ENCODE peak calls at places on chromosomes 16 and 17, in four cellular contexts. P is A549, K is fibroblast of mammary gland, S is HCT116. B is an unnamed sample.
A peak's percentile ranks its signal among the peaks of the same experiment; 100 is the strongest.

GRCh38 chr17:30323895-30324319 is 9.9 kb downstream of the TMIGD1 start:
- DNase-seq in S (peak; percentile 35), K (peak; percentile 56), P (no peak), B (peak; percentile 50)

GRCh38 chr16:10964891-10965326 is 20.5 kb downstream of the CLEC16A start:
- DNase-seq in K (no peak), S (no peak), P (no peak), B (no peak)

GRCh38 chr16:85395207-85395912 is 217.8 kb upstream of the GSE1 start:
- DNase-seq in K (peak; percentile 99), P (peak; percentile 86), S (peak; percentile 92), B (peak; percentile 99)

GRCh38 chr17:34168989-34169388 is 86.1 kb upstream of the CCL2 start:
- DNase-seq in S (no peak), P (no peak), K (no peak), B (no peak)

GRCh38 chr16:27431773-27432599 is 30.0 kb downstream of the IL21R start:
- DNase-seq in S (no peak), P (no peak), K (peak; percentile 65), B (no peak)

GRCh38 chr16:11094075-11094593 is 149.8 kb downstream of the CLEC16A start:
- DNase-seq in K (no peak), P (no peak), S (peak; percentile 77), B (no peak)

GRCh38 chr16:49492896-49493620 is 119.5 kb downstream of the C16orf78 start:
- DNase-seq in K (no peak), P (no peak), S (no peak), B (no peak)

GRCh38 chr16:35569413-35569812 is 2110.0 kb downstream of the TP53TG3F start:
- DNase-seq in S (no peak), P (no peak), K (no peak), B (no peak)

GRCh38 chr16:84970447-84971127 is 40.7 kb downstream of the ZDHHC7 start:
- DNase-seq in S (peak; percentile 77), K (peak; percentile 65), P (peak; percentile 82), B (no peak)

GRCh38 chr17:1422907-1423306 is 22.9 kb upstream of the YWHAE start:
- DNase-seq in P (peak; percentile 71), K (peak; percentile 98), S (no peak), B (peak; percentile 86)

GRCh38 chr16:26453215-26453614 is 613.5 kb upstream of the C16orf82 start:
- DNase-seq in P (no peak), S (no peak), K (no peak), B (no peak)

GRCh38 chr16:8818499-8819270 is 21.0 kb downstream of the PMM2 start:
- DNase-seq in S (no peak), K (no peak), P (no peak), B (no peak)

GRCh38 chr17:6435968-6436367 is 1.0 kb upstream of the AIPL1 start:
- DNase-seq in K (peak; percentile 68), P (peak; percentile 90), S (peak; percentile 46), B (no peak)

GRCh38 chr16:35344012-35344762 is 1884.8 kb downstream of the TP53TG3F start:
- DNase-seq in K (no peak), S (no peak), P (no peak), B (no peak)

GRCh38 chr16:65024649-65025243 is 97.1 kb downstream of the CDH11 start:
- DNase-seq in S (no peak), K (peak; percentile 30), P (no peak), B (no peak)

GRCh38 chr16:83187404-83187803 is 560.6 kb downstream of the CDH13 start:
- DNase-seq in P (no peak), S (no peak), K (peak; percentile 52), B (peak; percentile 23)

GRCh38 chr16:11374255-11374654 is 29.0 kb downstream of the RMI2 start:
- DNase-seq in S (no peak), K (no peak), P (no peak), B (no peak)

GRCh38 chr17:35596530-35597233 is 9.6 kb downstream of the AP2B1 start:
- DNase-seq in P (no peak), S (no peak), K (no peak), B (no peak)

DNA sequence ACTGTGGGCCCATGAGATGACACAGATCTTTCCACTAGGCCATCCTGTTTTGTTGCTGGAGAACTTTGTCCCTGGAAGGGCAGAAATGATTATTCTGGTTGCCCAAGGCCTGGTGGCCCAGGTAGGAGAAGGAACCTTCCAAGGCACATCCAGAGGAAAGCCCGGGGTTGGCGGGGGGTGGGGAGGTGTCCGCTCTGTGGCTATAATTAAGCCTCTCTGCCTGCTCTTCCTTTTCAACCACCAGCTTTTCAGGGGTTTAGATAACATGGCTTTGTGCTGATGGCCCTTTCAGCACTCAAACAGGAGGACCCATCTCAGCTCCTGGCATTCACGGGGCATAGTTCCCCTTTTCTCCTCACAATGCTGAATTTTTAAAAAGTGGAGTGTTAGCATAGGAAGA is 188.3 kb downstream of the MSI2 start:
- DNase-seq in P (no peak), S (no peak), K (no peak), B (no peak)
- H3K4me3 ChIP-seq in P (no peak overlapping the region), S (no peak overlapping the region), K (no peak overlapping the region), B (no peak overlapping the region)

GRCh38 chr16:19874816-19875546 is 9.7 kb downstream of the GPRC5B start:
- DNase-seq in S (no peak), K (no peak), P (no peak), B (no peak)
- H3K4me3 ChIP-seq in S (no peak overlapping the region), K (no peak overlapping the region), P (no peak overlapping the region), B (no peak overlapping the region)

GRCh38 chr17:393806-394717 is 41.5 kb upstream of the RPH3AL start:
- DNase-seq in P (no peak), K (no peak), S (no peak), B (no peak)
- H3K4me3 ChIP-seq in P (no peak overlapping the region), K (no peak overlapping the region), S (no peak overlapping the region), B (no peak overlapping the region)

DNA sequence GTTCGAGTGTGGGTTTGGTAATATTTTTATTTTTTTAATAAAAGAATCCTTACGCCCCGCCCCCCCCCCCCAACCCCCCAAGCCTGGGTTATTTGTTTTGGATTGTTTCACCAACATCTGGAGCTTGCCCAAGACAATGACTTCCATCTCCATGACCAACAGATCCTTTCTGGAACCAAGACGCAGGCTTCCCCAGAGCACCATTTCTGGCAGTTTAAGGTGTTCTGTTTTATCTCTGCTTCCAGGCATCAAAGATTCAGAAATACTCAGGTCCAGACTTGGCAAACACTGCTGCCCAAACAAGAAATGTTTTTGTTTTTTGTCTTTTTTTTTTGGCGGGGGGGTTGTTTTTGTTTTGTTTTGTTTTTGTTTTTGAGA is 56.1 kb downstream of the PLXDC1 start:
- DNase-seq in S (no peak), P (no peak), K (peak; percentile 30), B (no peak)
- H3K4me3 ChIP-seq in S (no peak overlapping the region), P (no peak overlapping the region), K (no peak overlapping the region), B (no peak overlapping the region)

DNA sequence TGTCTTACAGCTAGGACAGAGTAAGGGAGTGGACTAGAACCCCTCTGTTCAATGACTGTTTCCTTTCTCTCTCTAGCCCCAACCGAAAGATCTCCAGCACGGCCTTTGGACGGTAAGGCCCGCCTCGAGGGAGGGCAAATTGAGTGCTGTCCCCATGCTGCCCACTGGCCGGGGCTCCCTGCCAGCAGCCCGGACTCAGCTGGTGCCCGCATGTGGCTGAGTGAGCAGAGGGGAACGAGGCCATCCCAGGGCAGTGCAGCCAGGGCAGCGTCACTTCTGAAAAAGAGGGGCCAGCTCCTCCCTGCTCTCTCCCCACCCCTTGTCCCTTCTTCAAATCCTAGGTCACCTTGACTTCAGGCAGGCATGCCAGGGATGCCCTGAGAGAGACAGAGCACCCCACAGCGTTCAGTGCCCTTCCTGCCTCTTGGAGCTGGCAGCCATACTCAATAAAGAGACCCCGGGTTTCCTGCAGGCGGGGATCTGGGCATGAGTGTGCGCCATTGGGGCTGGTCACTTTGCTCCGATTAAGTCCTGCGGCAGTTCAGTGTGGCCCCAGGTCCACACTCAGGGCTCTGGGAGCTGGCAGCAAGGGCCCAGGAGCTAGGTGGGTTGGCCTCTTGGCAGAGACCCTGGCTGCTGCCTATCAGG is 130.9 kb downstream of the RAB11FIP4 start:
- DNase-seq in S (no peak), P (no peak), K (no peak), B (no peak)
- H3K4me3 ChIP-seq in S (no peak overlapping the region), P (no peak overlapping the region), K (no peak overlapping the region), B (no peak overlapping the region)

GRCh38 chr17:38578641-38579480 is 26.9 kb downstream of the SRCIN1 start:
- DNase-seq in S (no peak), P (no peak), K (no peak), B (no peak)
- H3K4me3 ChIP-seq in S (no peak overlapping the region), P (no peak overlapping the region), K (no peak overlapping the region), B (no peak overlapping the region)

GRCh38 chr17:64772845-64773299 is 110.8 kb upstream of the SMURF2 start:
- DNase-seq in S (no peak), K (no peak), P (no peak), B (no peak)
- H3K4me3 ChIP-seq in S (peak overlapping the region; percentile 89), K (no peak overlapping the region), P (no peak overlapping the region), B (no peak overlapping the region)

DNA sequence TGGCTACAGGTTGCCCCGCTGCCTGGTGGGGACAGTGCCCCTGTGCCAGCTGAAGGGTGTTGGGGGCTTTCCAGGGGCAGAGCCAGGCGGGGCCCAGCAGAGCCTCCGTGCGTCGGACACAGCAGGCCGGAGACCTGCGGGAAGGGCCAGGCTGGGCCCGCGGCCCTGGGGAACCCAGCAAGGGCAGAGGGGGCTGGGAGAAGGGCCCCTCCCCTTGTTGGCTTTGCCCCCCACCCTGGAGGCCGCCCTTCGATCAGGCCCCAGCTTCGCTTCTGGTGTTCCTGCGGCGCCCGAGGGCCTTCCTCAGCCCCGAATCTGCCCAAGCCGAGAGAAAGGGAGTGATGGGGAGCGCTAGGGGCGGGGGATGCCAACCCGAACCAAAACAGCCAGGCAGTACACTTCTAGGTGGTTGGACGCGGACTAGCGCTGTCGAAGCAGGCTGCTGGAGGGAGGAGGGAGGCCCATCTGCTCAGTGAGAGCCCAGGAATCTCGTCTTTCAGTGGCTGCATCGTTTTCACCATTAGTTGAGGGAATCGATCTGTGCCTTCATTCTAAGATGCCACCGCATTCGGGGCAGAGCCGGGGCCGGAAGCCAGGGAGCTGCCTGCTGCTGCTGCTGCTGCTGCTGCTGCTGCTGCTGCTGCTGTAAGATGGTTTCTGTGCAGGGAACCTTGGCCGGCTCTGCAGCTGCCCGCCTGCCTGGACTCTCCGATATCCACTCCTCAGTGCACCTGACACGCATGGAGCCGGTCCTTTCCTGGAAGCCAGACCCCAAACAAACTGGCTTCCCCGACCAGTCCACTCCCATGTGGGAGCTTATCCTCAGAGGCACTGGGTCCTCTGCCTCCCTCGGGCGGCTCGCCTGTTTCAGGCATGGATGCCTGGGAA is 1.6 kb downstream of the JPH3 start:
- DNase-seq in S (no peak), P (no peak), K (no peak), B (no peak)
- H3K4me3 ChIP-seq in S (no peak overlapping the region), P (peak overlapping the region; percentile 55), K (no peak overlapping the region), B (no peak overlapping the region)